ENCODE peak calls at places on chromosomes 11 and 22, in eight cellular contexts. Q, W, N, K, C, M, R and E are unnamed samples.

GRCh38 chr11:131693756-131694155 is 323.3 kb downstream of the NTM start:
- DNase-seq in Q (no peak), W (peak), N (no peak), K (no peak), C (no peak), M (no peak), R (no peak), E (no peak)

GRCh38 chr22:32815943-32816342 is 14.4 kb downstream of the TIMP3 start:
- DNase-seq in Q (no peak), W (no peak), N (no peak), K (no peak), C (no peak), M (no peak), R (no peak), E (peak)

GRCh38 chr22:23058063-23058462 is 12.3 kb upstream of the GNAZ start:
- DNase-seq in Q (no peak), W (no peak), N (no peak), K (no peak), C (no peak), M (no peak), R (no peak), E (no peak)

GRCh38 chr11:13761250-13761649 is 92.8 kb downstream of the FAR1 start:
- DNase-seq in Q (no peak), W (no peak), N (no peak), K (no peak), C (no peak), M (no peak), R (peak), E (no peak)

GRCh38 chr22:26894766-26895485 is 237.5 kb downstream of the MIAT start:
- DNase-seq in Q (peak), W (peak), N (no peak), K (peak), C (peak), M (no peak), R (peak), E (no peak)

GRCh38 chr22:35476341-35476740 is 64.3 kb upstream of the RASD2 start:
- DNase-seq in Q (peak), W (no peak), N (no peak), K (no peak), C (no peak), M (peak), R (no peak), E (no peak)

GRCh38 chr11:19437760-19438159 is 197.0 kb upstream of the E2F8 start:
- DNase-seq in Q (peak), W (no peak), N (no peak), K (peak), C (no peak), M (no peak), R (peak), E (no peak)

GRCh38 chr11:95625164-95626017 is 164.2 kb downstream of the FAM76B start:
- DNase-seq in Q (no peak), W (no peak), N (no peak), K (no peak), C (no peak), M (no peak), R (no peak), E (no peak)

GRCh38 chr11:26632691-26633159 is 60.7 kb upstream of the MUC15 start:
- DNase-seq in Q (no peak), W (no peak), N (no peak), K (no peak), C (no peak), M (no peak), R (no peak), E (no peak)

GRCh38 chr22:30338802-30339201 is 12.1 kb upstream of the TBC1D10A start:
- DNase-seq in Q (no peak), W (no peak), N (no peak), K (no peak), C (no peak), M (no peak), R (no peak), E (no peak)

GRCh38 chr22:37187891-37188761 is at the start of gene C1QTNF6:
- DNase-seq in Q (peak), W (no peak), N (peak), K (no peak), C (no peak), M (no peak), R (peak), E (peak)

GRCh38 chr11:18727499-18728236 is 1.7 kb upstream of the IGSF22 start:
- DNase-seq in Q (peak), W (no peak), N (peak), K (no peak), C (peak), M (no peak), R (peak), E (no peak)

GRCh38 chr11:113697798-113698407 is 8.2 kb downstream of the TMPRSS5 start:
- DNase-seq in Q (no peak), W (no peak), N (no peak), K (no peak), C (no peak), M (no peak), R (no peak), E (no peak)

GRCh38 chr11:102111011-102111786 is 952 bp downstream of the YAP1 start:
- DNase-seq in Q (peak), W (no peak), N (peak), K (no peak), C (peak), M (no peak), R (peak), E (peak)

GRCh38 chr11:107651672-107652071 is 60.2 kb downstream of the SLN start:
- DNase-seq in Q (peak), W (no peak), N (no peak), K (no peak), C (no peak), M (no peak), R (no peak), E (no peak)

GRCh38 chr22:38518620-38519019 is 12.5 kb upstream of the DDX17 start:
- DNase-seq in Q (no peak), W (no peak), N (no peak), K (no peak), C (no peak), M (no peak), R (no peak), E (no peak)

GRCh38 chr22:39311592-39312400 is 7.6 kb downstream of the RPL3 start:
- DNase-seq in Q (no peak), W (no peak), N (no peak), K (no peak), C (no peak), M (no peak), R (no peak), E (no peak)

GRCh38 chr22:33492210-33492651 is 428.0 kb downstream of the LARGE1 start:
- DNase-seq in Q (no peak), W (no peak), N (no peak), K (no peak), C (no peak), M (no peak), R (peak), E (no peak)

GRCh38 chr22:36457688-36458450 is 23.6 kb downstream of the TXN2 start:
- DNase-seq in Q (no peak), W (no peak), N (peak), K (no peak), C (peak), M (no peak), R (peak), E (peak)

GRCh38 chr22:43401661-43402060 is 10.2 kb upstream of the MPPED1 start:
- DNase-seq in Q (no peak), W (no peak), N (no peak), K (no peak), C (no peak), M (no peak), R (no peak), E (no peak)

GRCh38 chr22:38957046-38957770 is at the start of gene APOBEC3A:
- DNase-seq in Q (peak), W (no peak), N (no peak), K (no peak), C (peak), M (no peak), R (no peak), E (peak)

GRCh38 chr22:25172153-25172552 is 27.5 kb upstream of the CRYBB3 start:
- DNase-seq in Q (peak), W (no peak), N (no peak), K (no peak), C (peak), M (no peak), R (no peak), E (no peak)

GRCh38 chr22:49062155-49063039 is 765.3 kb downstream of the BRD1 start:
- DNase-seq in Q (no peak), W (no peak), N (no peak), K (no peak), C (peak), M (peak), R (no peak), E (no peak)

GRCh38 chr11:63623513-63624140 is 9.4 kb upstream of the PLAAT3 start:
- DNase-seq in Q (no peak), W (no peak), N (no peak), K (no peak), C (no peak), M (no peak), R (no peak), E (no peak)